ENCODE peak calls at places on chromosomes 11 and 22, in ten cellular contexts. I is stomach; O is fibroblast of lung; R is mesendoderm; H is sigmoid colon; W is transverse colon; J is OCI-LY7; D is GM12878; N is CD8-positive, alpha-beta memory T cell; X is GM23248. B is an unnamed sample.

GRCh38 chr22:18022851-18023250 is 1.5 kb downstream of the MICAL3 start:
- DNase-seq in I (no peak), O (no peak), R (no peak), H (no peak), W (peak; percentile 18), J (no peak), D (no peak), N (no peak), X (no peak), B (no peak)

GRCh38 chr11:46521947-46522681 is 71.7 kb downstream of the AMBRA1 start:
- DNase-seq in I (no peak), O (peak; percentile 81), R (peak; percentile 59), H (no peak), W (no peak), J (no peak), D (no peak), N (no peak), X (peak; percentile 36), B (no peak)

GRCh38 chr11:73034777-73035176 is 107.3 kb downstream of the FCHSD2 start:
- DNase-seq in I (no peak), O (no peak), R (no peak), H (no peak), W (no peak), J (no peak), D (no peak), N (no peak), X (no peak), B (no peak)

GRCh38 chr11:82858556-82859091 is 41.6 kb downstream of the PRCP start:
- DNase-seq in I (no peak), O (peak; percentile 78), R (no peak), H (no peak), W (no peak), J (no peak), D (no peak), N (no peak), X (peak; percentile 56), B (no peak)

GRCh38 chr11:1532606-1533341 is 39.3 kb downstream of the DUSP8 start:
- DNase-seq in I (no peak), O (peak; percentile 83), R (no peak), H (no peak), W (no peak), J (no peak), D (no peak), N (no peak), X (peak; percentile 89), B (no peak)

GRCh38 chr22:23035557-23036277 is 34.6 kb upstream of the GNAZ start:
- DNase-seq in I (no peak), O (no peak), R (no peak), H (no peak), W (no peak), J (peak; percentile 98), D (peak; percentile 13), N (no peak), X (no peak), B (no peak)

GRCh38 chr11:112348480-112349029 is 87.9 kb upstream of the PLET1 start:
- DNase-seq in I (no peak), O (no peak), R (no peak), H (no peak), W (no peak), J (no peak), D (no peak), N (no peak), X (no peak), B (no peak)

GRCh38 chr22:31361743-31362142 is 15.6 kb upstream of the PATZ1 start:
- DNase-seq in I (no peak), O (no peak), R (no peak), H (no peak), W (no peak), J (no peak), D (no peak), N (no peak), X (no peak), B (no peak)

GRCh38 chr22:43435851-43436535 is 24.2 kb downstream of the MPPED1 start:
- DNase-seq in I (peak; percentile 88), O (no peak), R (no peak), H (no peak), W (no peak), J (no peak), D (no peak), N (no peak), X (no peak), B (no peak)

GRCh38 chr22:49197500-49197899 is 630.2 kb downstream of the BRD1 start:
- DNase-seq in I (no peak), O (no peak), R (peak; percentile 18), H (peak; percentile 61), W (no peak), J (no peak), D (no peak), N (no peak), X (no peak), B (no peak)

GRCh38 chr11:127109796-127110195 is 109.2 kb upstream of the KIRREL3 start:
- DNase-seq in I (no peak), O (no peak), R (no peak), H (no peak), W (no peak), J (no peak), D (no peak), N (no peak), X (no peak), B (no peak)

DNA sequence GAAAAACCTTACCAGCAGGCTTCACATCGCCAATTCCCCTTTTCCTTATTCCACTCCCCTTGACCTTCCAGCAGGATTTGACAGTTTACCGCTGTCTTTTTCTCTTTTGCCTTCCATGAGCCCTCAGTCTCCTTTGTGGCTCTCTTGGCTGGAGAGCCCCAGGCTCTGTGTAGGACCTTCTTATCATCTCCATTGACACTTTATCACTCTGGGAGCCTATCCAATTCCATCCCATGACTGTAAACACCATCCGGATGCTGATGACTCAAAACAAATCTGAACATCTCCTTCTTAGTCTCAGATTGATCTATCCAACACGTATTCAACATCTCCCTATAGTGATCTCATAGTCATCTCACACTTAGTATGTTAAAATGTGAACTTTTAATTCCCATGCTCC is 36.0 kb downstream of the HTR3A start:
- DNase-seq in I (no peak), O (no peak), R (no peak), H (no peak), W (no peak), J (no peak), D (no peak), N (no peak), X (no peak), B (no peak)
- H3K4me1 ChIP-seq in I (no peaks in the 10 kb centered on the region), O (no peaks in the 10 kb centered on the region), R (no peaks in the 10 kb centered on the region), H (no peaks in the 10 kb centered on the region), W (no peaks in the 10 kb centered on the region), J (no peaks in the 10 kb centered on the region), D (no peaks in the 10 kb centered on the region), N (no peaks in the 10 kb centered on the region), X (no peaks in the 10 kb centered on the region), B (no peaks in the 10 kb centered on the region)

DNA sequence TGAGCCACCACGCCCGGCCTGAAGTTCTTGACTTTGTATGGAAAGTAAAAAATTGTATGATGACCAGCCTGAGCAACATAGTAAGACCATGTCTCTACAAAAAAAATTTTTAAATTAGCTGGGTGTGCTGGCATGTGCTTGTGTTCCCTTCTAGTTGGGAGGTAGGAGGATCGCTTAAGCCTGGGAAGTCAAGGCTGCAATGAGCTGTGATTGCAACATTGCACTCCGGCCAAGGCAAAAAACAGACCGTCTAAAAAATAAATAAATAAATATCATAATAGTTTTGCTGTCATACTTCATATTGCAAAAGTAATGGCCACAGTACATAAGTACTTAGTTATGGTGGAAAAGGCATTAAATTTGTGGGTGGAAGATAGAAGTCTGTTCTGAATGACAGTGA is 3.4 kb downstream of the AGBL2 start:
- DNase-seq in I (no peak), O (no peak), R (no peak), H (no peak), W (no peak), J (no peak), D (no peak), N (no peak), X (no peak), B (no peak)
- H3K4me3 ChIP-seq in I (no peak overlapping the region), O (no peak overlapping the region), R (no peak overlapping the region), H (no peak overlapping the region), W (no peak overlapping the region), J (no peak overlapping the region), D (no peak overlapping the region), N (no peak overlapping the region), X (no peak overlapping the region), B (no peak overlapping the region)

GRCh38 chr22:46052801-46053562 is 76.0 kb upstream of the WNT7B start:
- DNase-seq in I (peak; percentile 80), O (peak; percentile 51), R (no peak), H (peak; percentile 78), W (peak; percentile 69), J (peak; percentile 38), D (no peak), N (no peak), X (peak; percentile 77), B (peak; percentile 54)

GRCh38 chr22:46055176-46055850 is 78.4 kb upstream of the WNT7B start:
- DNase-seq in I (peak; percentile 72), O (peak; percentile 67), R (no peak), H (peak; percentile 83), W (peak; percentile 79), J (peak; percentile 35), D (no peak), N (no peak), X (peak; percentile 72), B (peak; percentile 63)

GRCh38 chr22:46053563-46054090 is 76.7 kb upstream of the WNT7B start:
- DNase-seq in I (peak; percentile 84), O (peak; percentile 64), R (no peak), H (peak; percentile 93), W (peak; percentile 84), J (peak; percentile 56), D (no peak), N (peak; percentile 64), X (peak; percentile 87), B (peak; percentile 82)

GRCh38 chr22:46054878-46055158 is 77.9 kb upstream of the WNT7B start:
- DNase-seq in I (no peak), O (peak; percentile 33), R (no peak), H (no peak), W (no peak), J (peak; percentile 30), D (no peak), N (no peak), X (no peak), B (peak; percentile 18)

DNA sequence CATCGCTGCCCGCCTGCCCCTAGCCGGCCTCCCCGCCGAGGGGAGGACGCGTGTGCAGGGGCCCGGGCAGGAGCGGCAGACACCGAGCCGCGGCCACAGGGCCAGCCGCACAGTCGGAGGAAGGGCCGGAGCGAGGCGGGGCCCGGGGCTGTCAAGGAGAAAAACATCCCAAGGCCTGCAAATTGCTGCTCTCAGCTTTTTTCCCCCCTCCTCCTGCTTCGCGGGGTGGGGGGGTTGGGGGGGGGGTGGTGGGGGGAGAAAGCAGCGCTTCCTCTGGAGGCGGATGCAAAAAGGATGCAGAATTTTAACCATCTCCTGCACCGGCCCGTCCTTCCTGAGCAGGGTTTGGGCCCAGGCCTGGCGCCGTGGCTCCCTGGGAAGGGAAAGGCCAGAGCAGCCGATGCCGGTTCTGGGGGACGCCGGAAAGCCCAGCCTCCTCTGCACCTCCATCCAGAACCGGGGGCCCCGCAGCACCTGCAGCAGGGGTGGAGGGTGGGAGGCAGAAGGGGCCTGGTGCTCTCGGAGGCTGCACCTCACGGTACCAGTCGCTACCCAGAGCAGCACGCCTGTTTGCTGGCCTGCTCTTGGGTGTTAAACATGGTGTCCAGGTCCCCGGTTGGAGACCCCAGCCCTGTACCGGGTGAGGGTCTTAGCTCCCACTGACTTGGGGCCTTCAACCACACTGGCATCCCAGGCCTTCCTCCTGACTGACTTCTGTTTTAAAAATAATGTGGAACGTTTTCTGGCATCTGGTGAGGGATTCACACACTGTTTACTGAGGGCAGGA is 77.3 kb upstream of the WNT7B start:
- DNase-seq in I (peak; percentile 52), O (peak; percentile 87), R (no peak), H (peak; percentile 90), W (peak; percentile 70), J (peak; percentile 80), D (no peak), N (peak; percentile 51), X (peak; percentile 89), B (peak; percentile 83)
- H3K4me1 ChIP-seq in I (peaks cover 86% of the 10 kb centered on the region), O (peaks cover 29% of the 10 kb centered on the region), R (no peaks in the 10 kb centered on the region), H (peaks cover 88% of the 10 kb centered on the region), W (peaks cover 70% of the 10 kb centered on the region), J (peaks cover 67% of the 10 kb centered on the region), D (peaks cover 34% of the 10 kb centered on the region), N (peaks cover 57% of the 10 kb centered on the region), X (peaks cover 57% of the 10 kb centered on the region), B (peaks cover 99% of the 10 kb centered on the region)

GRCh38 chr22:40194656-40195055 is 16.9 kb downstream of the TNRC6B start:
- DNase-seq in I (no peak), O (no peak), R (no peak), H (no peak), W (no peak), J (no peak), D (no peak), N (no peak), X (no peak), B (no peak)
- H3K4me3 ChIP-seq in I (no peak overlapping the region), O (no peak overlapping the region), R (no peak overlapping the region), H (no peak overlapping the region), W (no peak overlapping the region), J (no peak overlapping the region), D (no peak overlapping the region), N (no peak overlapping the region), X (no peak overlapping the region), B (no peak overlapping the region)